ENCODE peak calls at places on chromosomes 11 and 22, in five cellular contexts. K is EL; U is progenitor cell of endocrine pancreas; Y is activated CD8-positive, alpha-beta T cell treated with anti-CD3 and anti-CD28 coated beads for 36 hours; D is COR-L47. F is an unnamed sample.

GRCh38 chr11:93131709-93132108 is 66.1 kb downstream of the SLC36A4 start:
- DNase-seq in K (no peak), U (no peak), D (peak; percentile 32), Y (no peak), F (no peak)

GRCh38 chr11:1128333-1129142 is 29.2 kb upstream of the MUC5AC start:
- DNase-seq in U (peak; percentile 9), K (no peak), D (no peak), Y (no peak), F (no peak)

GRCh38 chr11:118224512-118225180 is at the start of gene JAML:
- DNase-seq in D (no peak), K (no peak), Y (peak; percentile 84), U (no peak), F (peak; percentile 16)

GRCh38 chr11:45219411-45219810 is 66.7 kb downstream of the SYT13 start:
- DNase-seq in U (no peak), Y (no peak), K (no peak), D (no peak), F (no peak)

GRCh38 chr11:35391922-35392813 is 27.2 kb downstream of the SLC1A2 start:
- DNase-seq in K (peak; percentile 81), Y (peak; percentile 88), U (peak; percentile 87), D (peak; percentile 78), F (peak; percentile 60)

GRCh38 chr11:116807601-116808261 is 15.4 kb downstream of the APOA4 start:
- DNase-seq in U (no peak), K (no peak), D (no peak), Y (no peak), F (no peak)

GRCh38 chr11:2459016-2459725 is 14.4 kb downstream of the KCNQ1 start:
- DNase-seq in Y (no peak), U (no peak), D (no peak), K (no peak), F (peak; percentile 66)

GRCh38 chr11:123409456-123409801 is 20.6 kb upstream of the GRAMD1B start:
- DNase-seq in U (no peak), D (peak; percentile 3), K (no peak), Y (no peak), F (no peak)

GRCh38 chr11:24145411-24145810 is 351.4 kb upstream of the LUZP2 start:
- DNase-seq in U (no peak), K (peak; percentile 25), Y (no peak), D (no peak), F (no peak)

GRCh38 chr11:57675176-57675941 is 7.4 kb downstream of the ZDHHC5 start:
- DNase-seq in D (no peak), Y (no peak), U (no peak), K (no peak), F (no peak)

GRCh38 chr11:25319068-25319467 is 822.2 kb downstream of the LUZP2 start:
- DNase-seq in U (no peak), Y (no peak), K (no peak), D (no peak), F (no peak)

GRCh38 chr11:116930177-116930576 is 92.8 kb upstream of the APOA1 start:
- DNase-seq in K (no peak), U (no peak), D (no peak), Y (peak; percentile 45), F (no peak)

GRCh38 chr11:36271794-36272409 is 17.3 kb downstream of the COMMD9 start:
- DNase-seq in U (no peak), D (no peak), K (peak; percentile 21), Y (no peak), F (no peak)

GRCh38 chr11:13669544-13670488 is 1.3 kb downstream of the FAR1 start:
- DNase-seq in U (no peak), Y (peak; percentile 13), D (no peak), K (peak; percentile 17), F (no peak)

GRCh38 chr22:48858121-48858520 is 969.6 kb downstream of the BRD1 start:
- DNase-seq in K (no peak), D (no peak), Y (no peak), U (no peak), F (no peak)

GRCh38 chr11:13944801-13945505 is 17.6 kb upstream of the SPON1 start:
- DNase-seq in Y (no peak), K (no peak), D (peak; percentile 15), U (no peak), F (no peak)

GRCh38 chr11:116991491-116991890 is 106.7 kb downstream of the SIK3 start:
- DNase-seq in K (no peak), D (no peak), Y (no peak), U (no peak), F (no peak)

GRCh38 chr11:121656333-121657090 is 203.7 kb upstream of the SORL1-AS1 start:
- DNase-seq in U (no peak), Y (no peak), D (no peak), K (no peak), F (no peak)

GRCh38 chr11:134033696-134034491 is 35.0 kb upstream of the JAM3 start:
- DNase-seq in D (peak; percentile 97), K (peak; percentile 92), U (peak; percentile 59), Y (peak; percentile 87), F (peak; percentile 77)

GRCh38 chr11:117973446-117973922 is 12.7 kb upstream of the IL10RA start:
- DNase-seq in K (no peak), D (no peak), Y (no peak), U (no peak), F (no peak)

GRCh38 chr22:41603873-41604332 is 14.3 kb upstream of the PMM1 start:
- DNase-seq in D (no peak), Y (peak; percentile 88), U (no peak), K (no peak), F (no peak)

GRCh38 chr11:16604784-16605439 is 133.5 kb upstream of the C11orf58 start:
- DNase-seq in Y (peak; percentile 19), U (no peak), D (no peak), K (peak; percentile 52), F (no peak)

GRCh38 chr22:46031066-46031465 is 54.1 kb upstream of the WNT7B start:
- DNase-seq in Y (no peak), D (no peak), K (no peak), U (no peak), F (no peak)

GRCh38 chr11:45142241-45142885 is 4.1 kb upstream of the PRDM11 start:
- DNase-seq in K (peak; percentile 14), U (no peak), D (no peak), Y (no peak), F (no peak)

GRCh38 chr22:39090426-39091064 is 6.5 kb upstream of the APOBEC3H start:
- DNase-seq in D (no peak), U (no peak), K (peak; percentile 63), Y (peak; percentile 95), F (no peak)

F was measured in RPMI8226.